ENCODE peak calls at places on chromosomes 11 and 22, in four cellular contexts. One of them, this sample, is unnamed.
A peak's percentile ranks its signal among the peaks of the same experiment; 100 is the strongest.

GRCh38 chr11:1887451-1888346 is 4.0 kb downstream of the PRR33 start:
- DNase-seq in OCI-LY7: no peak
- DNase-seq in retinal pigment epithelial cell: no peak
- DNase-seq in sigmoid colon: no peak
- DNase-seq in this sample: no peak

GRCh38 chr11:32586576-32587190 is 3.1 kb downstream of the EIF3M start:
- DNase-seq in OCI-LY7: peak; percentile 31
- DNase-seq in retinal pigment epithelial cell: peak; percentile 3
- DNase-seq in sigmoid colon: no peak
- DNase-seq in this sample: no peak

GRCh38 chr11:5624489-5625278 is at the start of gene TRIM34:
- DNase-seq in OCI-LY7: peak; percentile 89
- DNase-seq in retinal pigment epithelial cell: no peak
- DNase-seq in sigmoid colon: peak; percentile 75
- DNase-seq in this sample: no peak

GRCh38 chr11:8426076-8426475 is 162.4 kb upstream of the LMO1 start:
- DNase-seq in OCI-LY7: no peak
- DNase-seq in retinal pigment epithelial cell: no peak
- DNase-seq in sigmoid colon: no peak
- DNase-seq in this sample: no peak

GRCh38 chr11:2099523-2100316 is 39.5 kb downstream of the IGF2 start:
- DNase-seq in OCI-LY7: no peak
- DNase-seq in retinal pigment epithelial cell: no peak
- DNase-seq in sigmoid colon: peak; percentile 57
- DNase-seq in this sample: no peak

GRCh38 chr11:108135845-108136599 is 14.7 kb downstream of the ACAT1 start:
- DNase-seq in OCI-LY7: peak; percentile 57
- DNase-seq in retinal pigment epithelial cell: no peak
- DNase-seq in sigmoid colon: no peak
- DNase-seq in this sample: no peak

GRCh38 chr11:64742940-64743590 is 877 bp downstream of the RASGRP2 start:
- DNase-seq in OCI-LY7: peak; percentile 70
- DNase-seq in retinal pigment epithelial cell: no peak
- DNase-seq in sigmoid colon: peak; percentile 92
- DNase-seq in this sample: no peak

GRCh38 chr11:97463891-97464290 is 1074.1 kb downstream of the JRKL start:
- DNase-seq in OCI-LY7: no peak
- DNase-seq in retinal pigment epithelial cell: no peak
- DNase-seq in sigmoid colon: no peak
- DNase-seq in this sample: no peak

GRCh38 chr22:49320714-49321476 is 506.8 kb downstream of the BRD1 start:
- DNase-seq in OCI-LY7: no peak
- DNase-seq in retinal pigment epithelial cell: no peak
- DNase-seq in sigmoid colon: no peak
- DNase-seq in this sample: no peak

GRCh38 chr22:49322231-49322630 is 505.4 kb downstream of the BRD1 start:
- DNase-seq in OCI-LY7: no peak
- DNase-seq in retinal pigment epithelial cell: no peak
- DNase-seq in sigmoid colon: no peak
- DNase-seq in this sample: no peak

GRCh38 chr22:49321477-49322055 is 506.1 kb downstream of the BRD1 start:
- DNase-seq in OCI-LY7: no peak
- DNase-seq in retinal pigment epithelial cell: no peak
- DNase-seq in sigmoid colon: no peak
- DNase-seq in this sample: no peak

GRCh38 chr22:49312601-49313000 is 515.1 kb downstream of the BRD1 start:
- DNase-seq in OCI-LY7: no peak
- DNase-seq in retinal pigment epithelial cell: no peak
- DNase-seq in sigmoid colon: no peak
- DNase-seq in this sample: no peak

GRCh38 chr22:49317369-49317768 is 510.3 kb downstream of the BRD1 start:
- DNase-seq in OCI-LY7: no peak
- DNase-seq in retinal pigment epithelial cell: no peak
- DNase-seq in sigmoid colon: no peak
- DNase-seq in this sample: no peak
- TF ChIP-seq CTCF in OCI-LY7: peak; percentile 69
- TF ChIP-seq CTCF in retinal pigment epithelial cell: no peak
- TF ChIP-seq CTCF in sigmoid colon: no peak
- TF ChIP-seq CTCF in this sample: no peak

GRCh38 chr11:26996056-26996455 is 2.1 kb downstream of the FIBIN start:
- DNase-seq in OCI-LY7: no peak
- DNase-seq in retinal pigment epithelial cell: no peak
- DNase-seq in sigmoid colon: no peak
- DNase-seq in this sample: no peak

GRCh38 chr11:26992031-26992541 is 1.8 kb upstream of the FIBIN start:
- DNase-seq in OCI-LY7: no peak
- DNase-seq in retinal pigment epithelial cell: peak; percentile 37
- DNase-seq in sigmoid colon: no peak
- DNase-seq in this sample: peak; percentile 96

GRCh38 chr11:26993965-26994446 is at the start of gene FIBIN:
- DNase-seq in OCI-LY7: no peak
- DNase-seq in retinal pigment epithelial cell: no peak
- DNase-seq in sigmoid colon: peak; percentile 73
- DNase-seq in this sample: no peak

DNA sequence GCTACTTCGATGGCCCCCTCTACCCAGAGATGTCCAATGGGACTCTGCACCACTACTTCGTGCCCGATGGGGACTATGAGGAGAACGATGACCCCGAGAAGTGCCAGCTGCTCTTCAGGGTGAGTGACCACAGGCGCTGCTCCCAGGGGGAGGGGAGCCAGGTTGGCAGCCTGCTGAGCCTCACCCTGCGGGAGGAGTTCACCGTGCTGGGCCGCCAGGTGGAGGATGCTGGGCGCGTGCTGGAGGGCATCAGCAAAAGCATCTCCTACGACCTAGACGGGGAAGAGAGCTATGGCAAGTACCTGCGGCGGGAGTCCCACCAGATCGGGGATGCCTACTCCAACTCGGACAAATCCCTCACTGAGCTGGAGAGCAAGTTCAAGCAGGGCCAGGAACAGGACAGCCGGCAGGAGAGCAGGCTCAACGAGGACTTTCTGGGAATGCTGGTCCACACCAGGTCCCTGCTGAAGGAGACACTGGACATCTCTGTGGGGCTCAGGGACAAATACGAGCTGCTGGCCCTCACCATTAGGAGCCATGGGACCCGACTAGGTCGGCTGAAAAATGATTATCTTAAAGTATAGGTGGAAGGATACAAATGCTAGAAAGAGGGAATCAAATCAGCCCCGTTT is 783 bp downstream of the FIBIN start:
- DNase-seq in OCI-LY7: no peak
- DNase-seq in retinal pigment epithelial cell: no peak
- DNase-seq in sigmoid colon: peak; percentile 66
- DNase-seq in this sample: no peak
- H3K4me3 ChIP-seq in OCI-LY7: no peak overlapping the region
- H3K4me3 ChIP-seq in retinal pigment epithelial cell: peak overlapping the region; percentile 53
- H3K4me3 ChIP-seq in sigmoid colon: peak overlapping the region; percentile 62
- H3K4me3 ChIP-seq in this sample: peak overlapping the region; percentile 67

DNA sequence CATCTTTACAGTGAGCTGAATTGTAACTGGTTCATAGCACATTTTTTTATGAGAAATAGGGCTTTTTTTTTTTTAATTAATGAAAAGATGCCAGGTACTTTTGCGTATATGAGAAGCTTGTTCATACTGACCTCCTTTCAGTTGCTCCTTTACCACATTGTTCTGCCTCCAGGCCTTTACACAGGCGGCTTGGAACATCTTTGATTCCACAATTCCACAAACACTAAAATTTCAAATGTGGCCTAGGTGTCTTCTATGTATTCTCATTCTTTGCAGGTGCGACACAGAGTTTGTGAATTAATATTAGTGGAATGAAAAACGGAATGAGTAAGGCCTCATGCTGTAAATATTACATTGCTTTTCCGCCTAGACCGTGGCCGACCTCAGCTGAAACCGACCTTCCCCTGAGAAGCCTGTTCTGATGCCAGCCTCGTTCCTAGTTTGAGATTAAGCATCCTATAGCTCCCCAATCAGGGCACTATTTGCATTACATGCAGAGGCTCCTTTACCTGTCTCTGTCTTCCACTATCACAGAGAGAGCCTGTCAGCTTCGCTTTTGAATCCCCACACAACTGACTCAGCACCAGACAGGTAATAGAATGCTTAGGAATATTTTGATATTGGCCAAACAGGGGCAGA is 125.8 kb downstream of the LDLRAD3 start:
- DNase-seq in OCI-LY7: no peak
- DNase-seq in retinal pigment epithelial cell: no peak
- DNase-seq in sigmoid colon: no peak
- DNase-seq in this sample: no peak
- TF ChIP-seq CTCF in OCI-LY7: no peak
- TF ChIP-seq CTCF in retinal pigment epithelial cell: no peak
- TF ChIP-seq CTCF in sigmoid colon: no peak
- TF ChIP-seq CTCF in this sample: peak; percentile 7

DNA sequence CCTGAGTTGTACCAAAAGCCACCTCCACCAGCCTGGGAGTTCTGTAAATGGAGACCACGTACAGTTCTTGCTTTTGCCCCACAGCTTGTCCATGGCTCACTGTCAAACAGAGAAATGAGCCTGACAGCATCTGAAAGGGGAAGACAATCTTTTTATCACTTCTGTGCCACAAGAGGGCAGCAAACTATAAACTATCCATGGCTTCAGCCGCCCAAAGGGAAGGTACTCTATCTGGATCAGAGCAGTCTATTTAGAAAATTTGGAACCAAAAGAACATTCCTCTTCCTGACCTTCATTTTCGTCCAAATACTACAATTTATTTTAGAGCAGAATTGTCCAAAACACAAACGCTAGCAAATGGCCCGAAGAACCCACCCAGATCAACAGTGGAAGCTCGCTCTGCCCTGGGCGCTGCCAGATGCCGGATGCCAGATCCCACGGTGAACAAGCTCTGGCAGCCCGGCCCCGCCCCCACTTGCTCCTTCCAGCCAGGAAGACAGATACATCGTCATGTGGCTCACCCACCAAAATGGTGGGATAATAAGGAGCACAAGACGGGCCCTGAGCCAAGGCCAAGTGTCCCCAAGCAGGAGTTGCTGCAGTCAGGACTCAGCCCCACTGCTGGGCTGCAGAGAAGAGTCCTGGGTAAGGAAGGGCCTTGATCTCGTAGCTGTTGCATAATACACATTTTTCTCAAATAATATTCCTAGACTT is 23.9 kb upstream of the SCGB1A1 start:
- DNase-seq in OCI-LY7: peak; percentile 69
- DNase-seq in retinal pigment epithelial cell: no peak
- DNase-seq in sigmoid colon: peak; percentile 94
- DNase-seq in this sample: peak; percentile 23
- H3K4me3 ChIP-seq in OCI-LY7: no peak overlapping the region
- H3K4me3 ChIP-seq in retinal pigment epithelial cell: peak overlapping the region; percentile 41
- H3K4me3 ChIP-seq in sigmoid colon: peak overlapping the region; percentile 41
- H3K4me3 ChIP-seq in this sample: peak overlapping the region; percentile 27

DNA sequence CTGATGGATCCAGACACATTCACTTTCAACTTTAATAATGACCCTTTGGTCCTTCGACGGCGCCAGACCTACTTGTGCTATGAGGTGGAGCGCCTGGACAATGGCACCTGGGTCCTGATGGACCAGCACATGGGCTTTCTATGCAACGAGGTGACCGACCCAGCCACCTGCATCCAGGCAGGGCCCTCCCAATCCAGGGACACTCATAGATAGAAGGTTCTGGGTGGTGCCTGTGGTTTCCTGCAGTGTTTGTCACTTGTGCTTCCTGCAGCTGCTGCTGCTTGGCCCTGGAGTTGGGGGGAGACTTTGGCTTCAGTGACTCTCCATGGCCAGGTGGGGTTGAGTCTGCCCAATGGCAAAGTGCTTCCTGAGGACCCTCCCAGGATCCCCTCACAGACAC is 7.3 kb downstream of the APOBEC3B start:
- DNase-seq in OCI-LY7: no peak
- DNase-seq in retinal pigment epithelial cell: no peak
- DNase-seq in sigmoid colon: no peak
- DNase-seq in this sample: no peak
- TF ChIP-seq CTCF in OCI-LY7: no peak
- TF ChIP-seq CTCF in retinal pigment epithelial cell: no peak
- TF ChIP-seq CTCF in sigmoid colon: no peak
- TF ChIP-seq CTCF in this sample: no peak

GRCh38 chr11:46366260-46366659 is 15.2 kb upstream of the MDK start:
- DNase-seq in OCI-LY7: no peak
- DNase-seq in retinal pigment epithelial cell: no peak
- DNase-seq in sigmoid colon: no peak
- DNase-seq in this sample: no peak
- H3K4me3 ChIP-seq in OCI-LY7: no peak overlapping the region
- H3K4me3 ChIP-seq in retinal pigment epithelial cell: no peak overlapping the region
- H3K4me3 ChIP-seq in sigmoid colon: no peak overlapping the region
- H3K4me3 ChIP-seq in this sample: no peak overlapping the region

DNA sequence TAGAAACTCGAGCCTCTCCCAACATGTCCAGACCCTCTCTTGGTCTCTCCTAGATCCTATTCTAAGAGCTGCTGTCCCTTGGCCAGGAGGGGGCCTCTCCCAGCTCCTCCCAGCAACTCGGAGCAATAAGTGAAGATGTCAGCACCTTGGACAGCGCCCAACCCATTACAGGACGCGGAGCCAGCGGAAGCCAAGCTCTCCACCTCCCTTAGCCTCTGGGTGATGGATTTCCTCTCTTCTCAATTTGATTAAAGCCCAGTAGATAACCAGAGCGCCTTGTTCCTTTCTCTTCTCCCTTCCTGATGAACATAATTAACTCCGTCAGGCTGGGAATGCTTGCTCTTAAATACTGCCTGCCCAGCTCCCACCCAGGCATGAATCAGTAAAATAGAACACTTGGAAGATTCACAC is 26.2 kb upstream of the TPBGL start:
- DNase-seq in OCI-LY7: peak; percentile 62
- DNase-seq in retinal pigment epithelial cell: peak; percentile 32
- DNase-seq in sigmoid colon: peak; percentile 66
- DNase-seq in this sample: peak; percentile 16
- TF ChIP-seq CTCF in OCI-LY7: peak; percentile 15
- TF ChIP-seq CTCF in retinal pigment epithelial cell: peak; percentile 68
- TF ChIP-seq CTCF in sigmoid colon: no peak
- TF ChIP-seq CTCF in this sample: peak; percentile 74

DNA sequence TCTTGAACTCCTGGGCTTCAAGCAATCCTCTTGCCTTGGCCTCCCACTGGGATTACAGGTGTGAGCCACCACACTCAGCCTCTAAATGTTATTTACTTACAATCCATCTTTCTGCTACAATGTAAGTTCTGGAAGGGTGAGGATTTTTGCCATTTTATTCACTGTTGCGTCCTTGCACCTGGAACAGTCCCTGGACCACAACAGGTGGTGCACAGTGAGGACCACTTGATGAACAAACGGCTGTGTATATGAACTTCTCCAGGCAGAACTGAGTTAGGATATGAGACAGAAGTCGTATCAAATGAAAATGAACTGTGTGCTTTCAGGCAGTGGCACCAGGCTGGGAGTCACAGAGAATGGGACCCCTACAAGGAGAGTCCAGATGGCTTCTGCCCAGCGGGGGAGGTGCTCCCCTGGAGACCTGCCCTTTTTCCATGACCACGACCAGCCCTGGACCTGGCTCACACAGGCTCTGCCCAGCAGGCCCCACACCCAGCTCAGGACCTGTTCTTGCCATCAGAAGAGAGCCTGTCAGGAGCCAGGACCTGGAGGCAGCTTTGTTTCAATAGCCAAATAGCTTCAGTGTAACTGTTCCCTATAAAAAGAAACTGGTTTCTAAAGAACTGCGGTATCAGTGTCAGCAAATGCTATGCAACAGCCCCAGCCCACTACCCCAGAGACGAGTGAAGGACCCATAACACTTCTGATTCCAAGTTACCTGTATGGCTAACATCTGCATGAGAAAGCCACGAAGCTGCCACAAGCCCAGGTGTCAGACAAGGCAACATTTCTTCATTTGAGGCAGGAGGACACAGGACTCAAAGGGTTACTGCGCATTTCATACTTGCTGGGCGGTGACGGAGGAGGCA is 104.9 kb downstream of the MICAL3 start:
- DNase-seq in OCI-LY7: no peak
- DNase-seq in retinal pigment epithelial cell: no peak
- DNase-seq in sigmoid colon: peak; percentile 71
- DNase-seq in this sample: no peak
- H3K4me3 ChIP-seq in OCI-LY7: no peak overlapping the region
- H3K4me3 ChIP-seq in retinal pigment epithelial cell: no peak overlapping the region
- H3K4me3 ChIP-seq in sigmoid colon: no peak overlapping the region
- H3K4me3 ChIP-seq in this sample: no peak overlapping the region

This sample was measured in epithelial cell of proximal tubule.